ENCODE peak calls at places on chromosomes 7 and 10, in eight cellular contexts. L is H7; X is GM04504; D is fibroblast of the aortic adventitia; W is thyroid gland; N is astrocyte of the spinal cord; V is activated T-helper 1 cell treated with anti-CD3 and anti-CD28 coated beads, Interleukin-12 subunit alpha, Interleukin-12 subunit beta, Interleukin-2, Interleukin-4 antibody, amounts not matched to agents 30 ng/mL and 10 ng/mL and 1 ng/mL, durations not matched to agents 14 hours and 24 hours and 36 hours; B is uterus. G is an unnamed sample.

GRCh38 chr7:98202367-98203195 is 8.7 kb upstream of the BHLHA15 start:
- DNase-seq in L (no peak), X (no peak), D (no peak), W (no peak), N (no peak), V (peak; percentile 61), B (no peak), G (no peak)

GRCh38 chr10:35876248-35876647 is 234.2 kb upstream of the FZD8 start:
- DNase-seq in L (no peak), X (peak; percentile 22), D (peak; percentile 76), W (no peak), N (no peak), V (no peak), B (no peak), G (no peak)

GRCh38 chr7:79553811-79554555 is 100.5 kb upstream of the MAGI2 start:
- DNase-seq in L (no peak), X (peak; percentile 3), D (peak; percentile 69), W (no peak), N (no peak), V (no peak), B (no peak), G (no peak)

GRCh38 chr7:43694399-43694748 is 34.9 kb downstream of the COA1 start:
- DNase-seq in L (no peak), X (peak; percentile 52), D (peak; percentile 88), W (no peak), N (peak; percentile 91), V (no peak), B (no peak), G (no peak)

GRCh38 chr10:48742891-48743845 is 58.5 kb downstream of the WDFY4 start:
- DNase-seq in L (no peak), X (no peak), D (no peak), W (no peak), N (no peak), V (no peak), B (no peak), G (no peak)

GRCh38 chr10:102139281-102140110 is 6.7 kb downstream of the PPRC1 start:
- DNase-seq in L (no peak), X (no peak), D (no peak), W (no peak), N (no peak), V (no peak), B (no peak), G (no peak)

GRCh38 chr7:157952841-157953645 is 616.2 kb downstream of the DNAJB6 start:
- DNase-seq in L (no peak), X (no peak), D (no peak), W (no peak), N (no peak), V (no peak), B (no peak), G (no peak)

GRCh38 chr7:156475179-156475578 is 165.4 kb upstream of the RNF32 start:
- DNase-seq in L (no peak), X (no peak), D (no peak), W (no peak), N (peak; percentile 22), V (no peak), B (no peak), G (no peak)

GRCh38 chr10:69578508-69578991 is 5.3 kb upstream of the NEUROG3 start:
- DNase-seq in L (peak; percentile 68), X (no peak), D (no peak), W (no peak), N (no peak), V (no peak), B (no peak), G (no peak)

GRCh38 chr10:114110174-114110972 is 63.6 kb downstream of the CCDC186 start:
- DNase-seq in L (peak; percentile 37), X (no peak), D (no peak), W (no peak), N (no peak), V (no peak), B (no peak), G (no peak)

G was measured in LNCaP clone FGC.